ENCODE peak calls at places on chromosome 13, in nine cellular contexts. K, H, A, Q, T, Y, G, I and F are unnamed samples.

GRCh38 chr13:44976949-44977583 is 12.2 kb downstream of the NUFIP1 start:
- DNase-seq in A (no peak), T (no peak), Q (no peak), I (no peak), H (no peak), G (no peak), Y (no peak), K (no peak), F (no peak)

GRCh38 chr13:24680258-24680920 is at the start of gene ATP12A:
- DNase-seq in Q (no peak), A (no peak), G (no peak), K (no peak), H (no peak), T (peak; percentile 15), I (no peak), Y (peak; percentile 25), F (no peak)

GRCh38 chr13:66859078-66859477 is 371.1 kb downstream of the PCDH9 start:
- DNase-seq in A (no peak), Y (no peak), I (no peak), T (no peak), H (no peak), G (no peak), K (no peak), Q (no peak), F (no peak)

GRCh38 chr13:107202371-107203023 is 634.6 kb upstream of the ARGLU1 start:
- DNase-seq in G (no peak), I (no peak), A (no peak), Q (no peak), K (no peak), Y (no peak), H (peak; percentile 7), T (no peak), F (no peak)

GRCh38 chr13:45416521-45417125 is 1.6 kb downstream of the SLC25A30 start:
- DNase-seq in Y (no peak), H (no peak), K (no peak), Q (no peak), T (no peak), G (no peak), I (no peak), A (no peak), F (no peak)

GRCh38 chr13:39956036-39956435 is 300.6 kb downstream of the COG6 start:
- DNase-seq in Q (no peak), I (no peak), Y (peak; percentile 36), H (no peak), G (peak; percentile 34), A (no peak), T (no peak), K (no peak), F (no peak)

GRCh38 chr13:22944378-22944777 is 236.4 kb upstream of the SGCG start:
- DNase-seq in I (no peak), K (no peak), A (no peak), Y (no peak), G (no peak), Q (no peak), H (no peak), T (no peak), F (no peak)

GRCh38 chr13:52848455-52849190 is at the start of gene PCDH8:
- DNase-seq in Q (no peak), K (peak; percentile 91), I (no peak), G (no peak), T (no peak), A (no peak), H (no peak), Y (no peak), F (no peak)

GRCh38 chr13:53499551-53499950 is 470.9 kb downstream of the OLFM4 start:
- DNase-seq in Y (no peak), I (no peak), H (no peak), G (no peak), K (no peak), T (no peak), Q (no peak), A (no peak), F (no peak)

GRCh38 chr13:105336706-105337582 is 1198.5 kb downstream of the EFNB2 start:
- DNase-seq in Y (no peak), A (no peak), G (no peak), I (no peak), T (no peak), H (no peak), Q (peak; percentile 26), K (no peak), F (no peak)

GRCh38 chr13:39311619-39312018 is 273.4 kb downstream of the NHLRC3 start:
- DNase-seq in I (no peak), T (no peak), Q (no peak), H (no peak), K (no peak), A (no peak), Y (no peak), G (no peak), F (no peak)

GRCh38 chr13:114282143-114282685 is 813 bp downstream of the UPF3A start:
- DNase-seq in Q (no peak), H (peak; percentile 61), K (peak; percentile 27), G (peak; percentile 23), Y (peak; percentile 80), A (peak; percentile 80), I (no peak), T (peak; percentile 4), F (no peak)

GRCh38 chr13:50529154-50529882 is 314.2 kb downstream of the DLEU7 start:
- DNase-seq in H (peak; percentile 97), G (no peak), T (no peak), Y (no peak), K (no peak), I (peak; percentile 72), Q (peak; percentile 75), A (no peak), F (peak; percentile 77)

GRCh38 chr13:105972306-105972721 is 563.1 kb downstream of the EFNB2 start:
- DNase-seq in T (no peak), Y (no peak), Q (no peak), I (no peak), K (no peak), H (no peak), G (no peak), A (no peak), F (no peak)

GRCh38 chr13:36453518-36453917 is 21.2 kb downstream of the CCNA1 start:
- DNase-seq in H (peak; percentile 38), G (no peak), K (no peak), Q (no peak), T (no peak), I (no peak), Y (no peak), A (peak; percentile 19), F (no peak)

GRCh38 chr13:26133851-26134250 is 82.0 kb upstream of the SHISA2 start:
- DNase-seq in Y (no peak), T (no peak), K (no peak), H (no peak), G (no peak), I (no peak), Q (no peak), A (peak; percentile 6), F (no peak)